ENCODE peak calls at places on chromosome 7, in ten cellular contexts. K, Q, E, Y, J, W, X, U, A and L are unnamed samples.

GRCh38 chr7:44445986-44446671 is 44.3 kb downstream of the NUDCD3 start:
- DNase-seq in K (no peak), Q (no peak), E (no peak), Y (no peak), J (no peak), W (no peak), X (no peak), U (no peak), A (no peak), L (no peak)

GRCh38 chr7:73533742-73534141 is 11.6 kb upstream of the BAZ1B start:
- DNase-seq in K (no peak), Q (no peak), E (no peak), Y (no peak), J (no peak), W (no peak), X (no peak), U (no peak), A (no peak), L (no peak)

GRCh38 chr7:4904346-4904745 is 20.8 kb upstream of the RADIL start:
- DNase-seq in K (no peak), Q (no peak), E (no peak), Y (no peak), J (no peak), W (no peak), X (no peak), U (no peak), A (no peak), L (no peak)

GRCh38 chr7:88116395-88116794 is 103.4 kb downstream of the SRI start:
- DNase-seq in K (no peak), Q (no peak), E (no peak), Y (no peak), J (no peak), W (no peak), X (no peak), U (no peak), A (no peak), L (no peak)

GRCh38 chr7:74214816-74215630 is 5.2 kb downstream of the LAT2 start:
- DNase-seq in K (no peak), Q (no peak), E (no peak), Y (peak), J (no peak), W (no peak), X (no peak), U (no peak), A (no peak), L (no peak)

GRCh38 chr7:103547451-103548284 is 101.7 kb upstream of the SLC26A5 start:
- DNase-seq in K (no peak), Q (no peak), E (no peak), Y (no peak), J (no peak), W (no peak), X (peak), U (no peak), A (no peak), L (no peak)

GRCh38 chr7:1735806-1736468 is 65.9 kb downstream of the ELFN1 start:
- DNase-seq in K (no peak), Q (no peak), E (no peak), Y (no peak), J (no peak), W (no peak), X (no peak), U (no peak), A (no peak), L (no peak)

GRCh38 chr7:72603073-72603472 is 190.9 kb upstream of the CALN1 start:
- DNase-seq in K (no peak), Q (no peak), E (no peak), Y (no peak), J (no peak), W (no peak), X (no peak), U (no peak), A (no peak), L (no peak)

GRCh38 chr7:145909956-145910611 is 206.5 kb upstream of the CNTNAP2 start:
- DNase-seq in K (no peak), Q (peak), E (no peak), Y (no peak), J (no peak), W (no peak), X (no peak), U (no peak), A (no peak), L (no peak)

GRCh38 chr7:46383605-46384004 is 462.5 kb upstream of the IGFBP3 start:
- DNase-seq in K (peak), Q (peak), E (no peak), Y (no peak), J (no peak), W (no peak), X (no peak), U (no peak), A (no peak), L (peak)

GRCh38 chr7:51234139-51234538 is 82.5 kb downstream of the COBL start:
- DNase-seq in K (no peak), Q (no peak), E (no peak), Y (no peak), J (no peak), W (no peak), X (no peak), U (no peak), A (peak), L (no peak)

GRCh38 chr7:110534241-110534931 is 556.5 kb upstream of the LRRN3 start:
- DNase-seq in K (peak), Q (no peak), E (no peak), Y (no peak), J (peak), W (no peak), X (no peak), U (peak), A (no peak), L (peak)

GRCh38 chr7:2227699-2228098 is 5.0 kb downstream of the MAD1L1 start:
- DNase-seq in K (no peak), Q (no peak), E (no peak), Y (no peak), J (no peak), W (no peak), X (no peak), U (no peak), A (no peak), L (no peak)

GRCh38 chr7:99270702-99271101 is 1.9 kb upstream of the MYH16 start:
- DNase-seq in K (no peak), Q (no peak), E (no peak), Y (no peak), J (peak), W (no peak), X (no peak), U (no peak), A (no peak), L (no peak)

GRCh38 chr7:95581446-95581845 is 14.9 kb downstream of the PDK4 start:
- DNase-seq in K (no peak), Q (no peak), E (no peak), Y (no peak), J (no peak), W (no peak), X (no peak), U (no peak), A (no peak), L (no peak)

GRCh38 chr7:95579318-95579717 is 17.0 kb downstream of the PDK4 start:
- DNase-seq in K (no peak), Q (no peak), E (no peak), Y (no peak), J (no peak), W (no peak), X (no peak), U (no peak), A (no peak), L (no peak)

GRCh38 chr7:95578299-95578855 is 17.9 kb downstream of the PDK4 start:
- DNase-seq in K (no peak), Q (no peak), E (no peak), Y (no peak), J (no peak), W (no peak), X (peak), U (no peak), A (no peak), L (no peak)

GRCh38 chr7:95582578-95583293 is 13.6 kb downstream of the PDK4 start:
- DNase-seq in K (no peak), Q (no peak), E (no peak), Y (no peak), J (no peak), W (no peak), X (no peak), U (no peak), A (no peak), L (no peak)

GRCh38 chr7:95577137-95577536 is 19.2 kb downstream of the PDK4 start:
- DNase-seq in K (no peak), Q (no peak), E (no peak), Y (no peak), J (no peak), W (no peak), X (no peak), U (no peak), A (no peak), L (no peak)
- TF ChIP-seq CTCF in K (no peak), Q (no peak), E (no peak), Y (no peak), J (no peak), W (no peak), X (no peak), U (no peak), A (no peak), L (no peak)

GRCh38 chr7:41241641-41242040 is 461.2 kb downstream of the INHBA start:
- DNase-seq in K (no peak), Q (no peak), E (no peak), Y (no peak), J (no peak), W (no peak), X (no peak), U (no peak), A (no peak), L (no peak)
- TF ChIP-seq CTCF in K (no peak), Q (no peak), E (no peak), Y (no peak), J (no peak), W (no peak), X (no peak), U (no peak), A (no peak), L (peak)

GRCh38 chr7:140697447-140698143 is 1.1 kb downstream of the NDUFB2 start:
- DNase-seq in K (peak), Q (no peak), E (no peak), Y (no peak), J (no peak), W (no peak), X (no peak), U (peak), A (no peak), L (no peak)
- TF ChIP-seq CTCF in K (no peak), Q (no peak), E (no peak), Y (no peak), J (no peak), W (no peak), X (peak), U (no peak), A (no peak), L (no peak)

DNA sequence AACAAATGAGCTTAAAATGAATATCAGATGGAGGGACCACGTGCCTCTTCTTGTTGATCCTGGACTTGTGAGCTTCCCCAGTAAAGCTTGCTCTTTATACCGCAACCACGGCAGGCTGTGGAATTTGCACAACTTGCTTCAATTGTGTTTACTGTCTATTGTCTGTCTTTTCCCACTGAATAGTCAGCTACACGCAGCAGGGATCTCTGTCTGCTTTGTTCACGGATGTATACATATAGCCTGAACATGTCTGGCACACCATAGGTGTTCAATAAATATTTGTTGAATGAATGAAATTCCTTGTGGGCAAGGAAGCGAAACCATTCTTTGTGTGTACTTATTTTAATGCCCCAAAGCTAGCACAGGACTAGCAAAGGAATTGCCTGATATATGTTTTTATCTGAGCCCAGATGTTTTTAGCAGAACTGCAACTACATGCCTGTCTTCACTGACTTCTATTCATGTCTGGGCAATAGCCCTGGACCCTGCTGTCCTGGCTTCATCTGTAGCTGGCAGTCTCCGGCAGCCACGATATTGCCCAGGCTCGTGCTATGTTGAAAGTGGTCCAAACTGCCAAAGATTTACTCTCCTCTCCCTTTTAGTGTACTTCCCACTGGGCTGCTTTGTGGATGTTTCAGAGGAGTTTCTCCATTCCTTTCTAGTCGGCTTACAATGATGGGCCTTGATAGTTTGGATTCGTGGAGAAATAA is 29.9 kb upstream of the IFRD1 start:
- DNase-seq in K (peak), Q (peak), E (no peak), Y (no peak), J (peak), W (peak), X (no peak), U (peak), A (no peak), L (no peak)
- TF ChIP-seq CTCF in K (no peak), Q (no peak), E (no peak), Y (no peak), J (no peak), W (no peak), X (no peak), U (no peak), A (no peak), L (no peak)

DNA sequence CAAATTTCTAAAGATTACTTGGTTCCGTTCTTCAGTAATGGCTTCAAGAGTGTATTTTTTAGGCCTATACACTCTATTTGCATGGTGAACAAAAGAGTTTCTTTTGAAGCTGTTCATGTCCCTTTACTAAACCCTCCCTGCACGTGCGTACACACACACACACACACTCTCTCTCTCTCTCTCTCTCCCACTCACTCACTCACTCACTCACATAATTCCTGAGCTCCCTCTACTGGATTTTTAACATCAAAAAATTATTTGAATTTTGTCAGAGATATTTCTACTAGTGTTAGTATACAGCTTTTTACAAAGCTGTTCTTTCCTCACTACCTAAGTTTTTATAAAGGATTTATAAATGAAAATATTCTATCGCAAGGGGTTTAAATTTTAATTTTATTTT is 85.9 kb downstream of the UBE3C start:
- DNase-seq in K (peak), Q (peak), E (no peak), Y (no peak), J (peak), W (no peak), X (no peak), U (no peak), A (no peak), L (no peak)
- TF ChIP-seq CTCF in K (no peak), Q (peak), E (no peak), Y (no peak), J (peak), W (no peak), X (no peak), U (no peak), A (no peak), L (no peak)

GRCh38 chr7:151836191-151836926 is 40.6 kb downstream of the PRKAG2 start:
- DNase-seq in K (no peak), Q (no peak), E (no peak), Y (no peak), J (no peak), W (no peak), X (no peak), U (no peak), A (no peak), L (no peak)
- TF ChIP-seq CTCF in K (no peak), Q (no peak), E (no peak), Y (no peak), J (no peak), W (no peak), X (no peak), U (no peak), A (no peak), L (no peak)

GRCh38 chr7:30974605-30975256 is 11.0 kb downstream of the GHRHR start:
- DNase-seq in K (peak), Q (peak), E (peak), Y (peak), J (peak), W (peak), X (peak), U (no peak), A (peak), L (no peak)
- TF ChIP-seq CTCF in K (peak), Q (peak), E (peak), Y (peak), J (peak), W (peak), X (peak), U (peak), A (peak), L (peak)